ENCODE peak calls at places on chromosomes 12 and 14, in four cellular contexts. P is right lobe of liver, Q is mesendoderm, H is IMR-90. F is an unnamed sample.

GRCh38 chr12:75720807-75721206 is 209.4 kb upstream of the KRR1 start:
- DNase-seq in P (no peak), Q (peak; percentile 90), H (no peak), F (peak; percentile 68)

GRCh38 chr14:50230601-50231474 is 540 bp downstream of the SOS2 start:
- DNase-seq in P (peak; percentile 68), Q (peak; percentile 38), H (peak; percentile 59), F (no peak)

GRCh38 chr14:104865069-104865630 is at the start of gene CEP170B:
- DNase-seq in P (peak; percentile 71), Q (peak; percentile 32), H (peak; percentile 21), F (no peak)

GRCh38 chr12:116599285-116600122 is 40.3 kb downstream of the MAP1LC3B2 start:
- DNase-seq in P (peak; percentile 80), Q (peak; percentile 82), H (peak; percentile 58), F (no peak)

GRCh38 chr14:45972416-45972815 is 679.2 kb downstream of the RPL10L start:
- DNase-seq in P (no peak), Q (no peak), H (no peak), F (no peak)

GRCh38 chr14:68268719-68269118 is 449.1 kb downstream of the RAD51B start:
- DNase-seq in P (no peak), Q (no peak), H (no peak), F (no peak)

GRCh38 chr12:21650997-21651396 is 6.6 kb downstream of the LDHB start:
- DNase-seq in P (no peak), Q (peak; percentile 60), H (no peak), F (no peak)

GRCh38 chr12:66735275-66735674 is 56.4 kb upstream of the GRIP1 start:
- DNase-seq in P (no peak), Q (no peak), H (no peak), F (no peak)

GRCh38 chr12:3458041-3458440 is 33.0 kb upstream of the PRMT8 start:
- DNase-seq in P (no peak), Q (no peak), H (no peak), F (peak; percentile 94)

GRCh38 chr14:68762944-68763831 is 29.7 kb downstream of the ZFP36L1 start:
- DNase-seq in P (peak; percentile 77), Q (peak; percentile 97), H (peak; percentile 76), F (no peak)

GRCh38 chr12:57242329-57242690 is 8.7 kb downstream of the STAC3 start:
- DNase-seq in P (peak; percentile 68), Q (no peak), H (no peak), F (peak; percentile 61)

GRCh38 chr12:52212701-52213540 is 20.1 kb upstream of the KRT7 start:
- DNase-seq in P (peak; percentile 18), Q (no peak), H (no peak), F (peak; percentile 54)

GRCh38 chr14:60757617-60758016 is 23.1 kb downstream of the MNAT1 start:
- DNase-seq in P (no peak), Q (no peak), H (peak; percentile 74), F (no peak)

GRCh38 chr12:70043490-70044138 is 199.6 kb upstream of the CNOT2 start:
- DNase-seq in P (peak; percentile 18), Q (no peak), H (no peak), F (no peak)

GRCh38 chr12:77122236-77122635 is 56.9 kb upstream of the E2F7 start:
- DNase-seq in P (no peak), Q (no peak), H (peak; percentile 97), F (peak; percentile 63)

GRCh38 chr14:81485372-81485771 is 48.3 kb downstream of the SEL1L start:
- DNase-seq in P (no peak), Q (no peak), H (no peak), F (no peak)

GRCh38 chr14:64504310-64504896 is at the start of gene ZBTB1:
- DNase-seq in P (peak; percentile 90), Q (peak; percentile 96), H (peak; percentile 86), F (peak; percentile 91)

GRCh38 chr14:70885343-70886014 is 21.8 kb upstream of the PCNX1 start:
- DNase-seq in P (no peak), Q (no peak), H (no peak), F (no peak)

GRCh38 chr12:13177896-13178295 is 18.6 kb upstream of the EMP1 start:
- DNase-seq in P (no peak), Q (no peak), H (no peak), F (no peak)
- H3K4me3 ChIP-seq in P (no peak overlapping the region), Q (no peak overlapping the region), H (no peak overlapping the region), F (no peak overlapping the region)

GRCh38 chr14:93007225-93007997 is 84.5 kb downstream of the CHGA start:
- DNase-seq in P (peak; percentile 59), Q (no peak), H (peak; percentile 76), F (no peak)

GRCh38 chr14:93005838-93006237 is 82.9 kb downstream of the CHGA start:
- DNase-seq in P (no peak), Q (no peak), H (no peak), F (no peak)

GRCh38 chr14:93008381-93008780 is 85.4 kb downstream of the CHGA start:
- DNase-seq in P (no peak), Q (no peak), H (peak; percentile 35), F (no peak)

GRCh38 chr14:93005135-93005813 is 82.3 kb downstream of the CHGA start:
- DNase-seq in P (no peak), Q (no peak), H (no peak), F (no peak)

DNA sequence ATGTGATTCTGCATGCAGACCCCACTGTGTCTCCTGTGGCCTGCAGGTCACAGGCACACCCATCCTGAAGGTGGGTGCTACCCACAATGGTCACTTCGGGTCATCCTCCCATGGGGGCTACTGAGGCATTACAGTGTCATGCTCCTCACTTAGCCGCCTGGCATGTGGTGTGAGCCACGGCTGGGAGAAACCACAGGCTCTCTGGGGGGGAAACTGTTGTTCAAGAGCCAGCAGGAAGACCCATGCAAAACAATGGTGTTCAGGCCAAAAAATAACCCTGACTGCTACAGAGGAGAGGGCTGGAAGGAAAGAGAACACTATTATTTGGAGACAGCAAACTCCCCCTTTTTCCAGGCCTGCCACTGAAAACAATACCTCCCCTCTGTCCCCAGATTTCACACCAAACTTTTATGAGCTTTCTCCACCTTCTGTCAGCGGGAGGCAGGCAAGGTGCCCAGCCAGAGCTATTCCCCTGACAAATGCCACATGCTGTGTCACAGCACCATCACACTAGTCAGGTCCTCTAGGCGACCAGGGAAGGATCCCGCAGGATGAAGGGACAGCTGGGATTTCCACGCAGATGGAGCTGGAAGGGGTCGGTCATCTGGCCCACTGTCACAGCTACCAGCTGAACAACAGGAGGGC is 83.7 kb downstream of the CHGA start:
- DNase-seq in P (no peak), Q (no peak), H (no peak), F (no peak)
- H3K27ac ChIP-seq in P (no peak overlapping the region), Q (no peak overlapping the region), H (no peak overlapping the region), F (no peak overlapping the region)

GRCh38 chr12:24378548-24379011 is 429.1 kb upstream of the SOX5 start:
- DNase-seq in P (no peak), Q (no peak), H (peak; percentile 96), F (no peak)
- H3K4me3 ChIP-seq in P (no peak overlapping the region), Q (no peak overlapping the region), H (no peak overlapping the region), F (no peak overlapping the region)

DNA sequence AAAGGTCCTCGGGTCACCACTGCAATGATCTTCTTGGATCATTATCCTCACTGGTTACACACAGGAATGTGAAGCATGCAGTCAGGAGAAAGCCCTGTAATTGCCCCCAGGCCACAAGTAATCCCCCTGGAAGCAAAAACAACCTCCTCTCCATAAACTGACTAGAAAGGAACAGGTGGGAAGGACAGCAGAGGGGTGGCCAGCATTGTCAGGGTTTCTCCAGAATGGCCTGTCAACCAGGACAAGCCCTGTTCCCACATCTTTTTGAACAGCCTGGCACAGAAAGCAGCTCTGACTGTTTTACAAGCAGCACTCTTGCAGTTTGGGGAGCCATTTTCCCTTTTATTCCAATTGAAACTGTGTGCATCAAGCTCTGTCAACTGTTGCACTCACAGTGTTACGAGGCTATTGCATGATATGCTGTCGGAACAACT is 36.1 kb downstream of the TMCC3 start:
- DNase-seq in P (no peak), Q (peak; percentile 95), H (no peak), F (no peak)
- H3K27ac ChIP-seq in P (no peak overlapping the region), Q (no peak overlapping the region), H (no peak overlapping the region), F (peak overlapping the region; percentile 88)

GRCh38 chr12:110575326-110575725 is 7.8 kb downstream of the PPTC7 start:
- DNase-seq in P (no peak), Q (no peak), H (no peak), F (no peak)
- H3K4me3 ChIP-seq in P (no peak overlapping the region), Q (no peak overlapping the region), H (no peak overlapping the region), F (no peak overlapping the region)

GRCh38 chr12:108770963-108771362 is 39.6 kb upstream of the CORO1C start:
- DNase-seq in P (no peak), Q (no peak), H (no peak), F (no peak)

GRCh38 chr12:108772896-108773797 is 41.8 kb upstream of the CORO1C start:
- DNase-seq in P (no peak), Q (no peak), H (no peak), F (no peak)

GRCh38 chr12:108777156-108777555 is 45.8 kb upstream of the CORO1C start:
- DNase-seq in P (no peak), Q (no peak), H (no peak), F (no peak)

GRCh38 chr12:108772247-108772646 is 40.9 kb upstream of the CORO1C start:
- DNase-seq in P (no peak), Q (peak; percentile 55), H (no peak), F (no peak)

GRCh38 chr12:108773798-108774788 is 42.8 kb upstream of the CORO1C start:
- DNase-seq in P (peak; percentile 82), Q (peak; percentile 76), H (peak; percentile 68), F (no peak)
- H3K27ac ChIP-seq in P (peak overlapping the region; percentile 63), Q (no peak overlapping the region), H (no peak overlapping the region), F (no peak overlapping the region)

GRCh38 chr12:6653987-6654386 is 6.8 kb upstream of the ACRBP start:
- DNase-seq in P (no peak), Q (no peak), H (no peak), F (no peak)

GRCh38 chr12:6653342-6653741 is 6.1 kb upstream of the ACRBP start:
- DNase-seq in P (no peak), Q (no peak), H (no peak), F (no peak)

GRCh38 chr12:6652391-6652790 is 5.2 kb upstream of the ACRBP start:
- DNase-seq in P (no peak), Q (no peak), H (no peak), F (no peak)

GRCh38 chr12:6647083-6647604 is at the start of gene ACRBP:
- DNase-seq in P (peak; percentile 82), Q (peak; percentile 64), H (peak; percentile 14), F (no peak)

DNA sequence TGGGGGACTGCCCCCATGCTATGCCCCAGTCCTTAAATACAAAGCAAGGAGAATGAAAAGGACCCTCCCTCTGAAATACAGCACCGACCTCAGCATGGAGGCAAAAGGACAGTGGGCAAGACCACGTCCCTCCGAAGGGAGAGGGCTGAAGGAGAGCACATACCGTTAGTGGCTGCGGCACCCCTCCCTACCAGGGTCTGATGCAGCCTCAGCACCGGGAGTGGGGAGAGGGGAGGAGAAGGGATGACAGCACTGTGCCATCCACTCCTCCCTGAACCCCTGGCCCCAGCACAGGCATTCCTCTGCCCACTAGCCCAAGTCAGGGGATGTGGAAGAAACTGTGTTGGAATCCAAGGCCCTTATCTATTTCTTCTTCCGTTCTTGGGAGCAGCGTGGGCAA is 3.6 kb upstream of the ACRBP start:
- DNase-seq in P (no peak), Q (no peak), H (no peak), F (no peak)
- H3K4me3 ChIP-seq in P (no peak overlapping the region), Q (no peak overlapping the region), H (no peak overlapping the region), F (no peak overlapping the region)

F was measured in RWPE2.